ENCODE peak calls at places on chromosomes 2 and 18, in four cellular contexts. One of them, this sample, is unnamed. For H3K36me3 and H3K4me1, the result is how much of the 10 kb centered on the place peaks cover.

GRCh38 chr2:202426751-202427150 is 50.6 kb downstream of the BMPR2 start:
- DNase-seq in mammary epithelial cell: no peak
- DNase-seq in ovary: no peak
- DNase-seq in IMR-90: no peak
- DNase-seq in this sample: no peak

GRCh38 chr2:171595896-171596295 is 73.6 kb downstream of the CYBRD1 start:
- DNase-seq in ovary: no peak
- DNase-seq in IMR-90: peak
- DNase-seq in mammary epithelial cell: peak
- DNase-seq in this sample: peak

GRCh38 chr2:100275200-100275589 is 47.1 kb downstream of the LONRF2 start:
- DNase-seq in mammary epithelial cell: no peak
- DNase-seq in ovary: peak
- DNase-seq in IMR-90: no peak
- DNase-seq in this sample: no peak

GRCh38 chr2:124609667-124610066 is 584.6 kb downstream of the CNTNAP5 start:
- DNase-seq in IMR-90: no peak
- DNase-seq in mammary epithelial cell: no peak
- DNase-seq in ovary: no peak
- DNase-seq in this sample: no peak

GRCh38 chr2:106970471-106971261 is 84.7 kb upstream of the ST6GAL2 start:
- DNase-seq in ovary: no peak
- DNase-seq in mammary epithelial cell: no peak
- DNase-seq in IMR-90: peak
- DNase-seq in this sample: peak

GRCh38 chr2:230665263-230665691 is 47.4 kb upstream of the CAB39 start:
- DNase-seq in ovary: no peak
- DNase-seq in IMR-90: no peak
- DNase-seq in mammary epithelial cell: no peak
- DNase-seq in this sample: no peak

GRCh38 chr2:135850811-135851668 is 14.1 kb upstream of the LCT start:
- DNase-seq in mammary epithelial cell: no peak
- DNase-seq in ovary: no peak
- DNase-seq in IMR-90: peak
- DNase-seq in this sample: peak

GRCh38 chr2:203705184-203705583 is 1.3 kb upstream of the CD28 start:
- DNase-seq in mammary epithelial cell: no peak
- DNase-seq in IMR-90: no peak
- DNase-seq in ovary: no peak
- DNase-seq in this sample: no peak

GRCh38 chr18:3508576-3509559 is 58.9 kb downstream of the TGIF1 start:
- DNase-seq in IMR-90: no peak
- DNase-seq in mammary epithelial cell: no peak
- DNase-seq in ovary: no peak
- DNase-seq in this sample: no peak

GRCh38 chr2:147416099-147416498 is 428.7 kb upstream of the ACVR2A start:
- DNase-seq in IMR-90: no peak
- DNase-seq in mammary epithelial cell: peak
- DNase-seq in ovary: no peak
- DNase-seq in this sample: no peak

GRCh38 chr2:148955798-148956197 is 80.8 kb downstream of the KIF5C start:
- DNase-seq in ovary: no peak
- DNase-seq in mammary epithelial cell: peak
- DNase-seq in IMR-90: no peak
- DNase-seq in this sample: no peak

GRCh38 chr2:115160523-115161521 is 718.4 kb downstream of the DPP10 start:
- DNase-seq in ovary: no peak
- DNase-seq in mammary epithelial cell: no peak
- DNase-seq in IMR-90: no peak
- DNase-seq in this sample: no peak

GRCh38 chr18:2932247-2933181 is 80.4 kb downstream of the LPIN2 start:
- DNase-seq in IMR-90: peak
- DNase-seq in ovary: peak
- DNase-seq in mammary epithelial cell: peak
- DNase-seq in this sample: peak

GRCh38 chr18:78871631-78872030 is 108.0 kb upstream of the SALL3 start:
- DNase-seq in IMR-90: no peak
- DNase-seq in mammary epithelial cell: no peak
- DNase-seq in ovary: no peak
- DNase-seq in this sample: no peak

GRCh38 chr2:238108423-238109201 is 8.5 kb downstream of the ESPNL start:
- DNase-seq in IMR-90: no peak
- DNase-seq in mammary epithelial cell: no peak
- DNase-seq in ovary: peak
- DNase-seq in this sample: no peak

GRCh38 chr18:10924290-10924689 is 225.1 kb downstream of the PIEZO2 start:
- DNase-seq in mammary epithelial cell: no peak
- DNase-seq in ovary: no peak
- DNase-seq in IMR-90: no peak
- DNase-seq in this sample: no peak

GRCh38 chr2:57343391-57344006 is 703.1 kb upstream of the VRK2 start:
- DNase-seq in mammary epithelial cell: peak
- DNase-seq in IMR-90: no peak
- DNase-seq in ovary: no peak
- DNase-seq in this sample: no peak

GRCh38 chr18:69854455-69854854 is 93.2 kb downstream of the CD226 start:
- DNase-seq in IMR-90: no peak
- DNase-seq in mammary epithelial cell: no peak
- DNase-seq in ovary: no peak
- DNase-seq in this sample: no peak

GRCh38 chr18:44969214-44969842 is 288.6 kb downstream of the SETBP1 start:
- DNase-seq in ovary: no peak
- DNase-seq in IMR-90: no peak
- DNase-seq in mammary epithelial cell: no peak
- DNase-seq in this sample: peak

GRCh38 chr2:102114290-102114721 is 28.2 kb upstream of the IL1R1 start:
- DNase-seq in mammary epithelial cell: peak
- DNase-seq in IMR-90: peak
- DNase-seq in ovary: no peak
- DNase-seq in this sample: peak

GRCh38 chr2:10839813-10840212 is 27.2 kb upstream of the PDIA6 start:
- DNase-seq in mammary epithelial cell: no peak
- DNase-seq in IMR-90: peak
- DNase-seq in ovary: no peak
- DNase-seq in this sample: peak

GRCh38 chr2:159908623-159909022 is 110.6 kb upstream of the CD302 start:
- DNase-seq in mammary epithelial cell: no peak
- DNase-seq in IMR-90: no peak
- DNase-seq in ovary: no peak
- DNase-seq in this sample: no peak

GRCh38 chr2:177604291-177605065 is 211.9 kb downstream of the AGPS start:
- DNase-seq in ovary: peak
- DNase-seq in mammary epithelial cell: peak
- DNase-seq in IMR-90: peak
- DNase-seq in this sample: peak

GRCh38 chr18:13280066-13280795 is 61.7 kb downstream of the LDLRAD4 start:
- DNase-seq in IMR-90: no peak
- DNase-seq in mammary epithelial cell: no peak
- DNase-seq in ovary: no peak
- DNase-seq in this sample: no peak

GRCh38 chr18:74722237-74722636 is 124.6 kb downstream of the ZNF407 start:
- DNase-seq in mammary epithelial cell: peak
- DNase-seq in IMR-90: peak
- DNase-seq in ovary: no peak
- DNase-seq in this sample: peak

GRCh38 chr18:74524097-74524496 is 10.2 kb upstream of the CNDP1 start:
- DNase-seq in mammary epithelial cell: no peak
- DNase-seq in IMR-90: peak
- DNase-seq in ovary: no peak
- DNase-seq in this sample: no peak

GRCh38 chr2:173193925-173194324 is 118.3 kb downstream of the MAP3K20 start:
- DNase-seq in IMR-90: peak
- DNase-seq in ovary: no peak
- DNase-seq in mammary epithelial cell: peak
- DNase-seq in this sample: peak

GRCh38 chr2:200616193-200616592 is 30.4 kb downstream of the AOX1 start:
- DNase-seq in IMR-90: no peak
- DNase-seq in mammary epithelial cell: no peak
- DNase-seq in ovary: peak
- DNase-seq in this sample: no peak

GRCh38 chr18:70991577-70991976 is 702.7 kb downstream of the SOCS6 start:
- DNase-seq in IMR-90: peak
- DNase-seq in mammary epithelial cell: no peak
- DNase-seq in ovary: no peak
- DNase-seq in this sample: no peak

GRCh38 chr2:219272351-219272750 is 6.8 kb upstream of the DNAJB2 start:
- DNase-seq in mammary epithelial cell: no peak
- DNase-seq in ovary: no peak
- DNase-seq in IMR-90: no peak
- DNase-seq in this sample: no peak

GRCh38 chr2:100999995-101000394 is 2.1 kb upstream of the RPL31 start:
- DNase-seq in IMR-90: no peak
- DNase-seq in ovary: no peak
- DNase-seq in mammary epithelial cell: no peak
- DNase-seq in this sample: no peak

GRCh38 chr2:237256845-237257244 is 157.1 kb downstream of the COL6A3 start:
- DNase-seq in IMR-90: peak
- DNase-seq in mammary epithelial cell: no peak
- DNase-seq in ovary: peak
- DNase-seq in this sample: peak

GRCh38 chr2:67600946-67601345 is 203.8 kb downstream of the ETAA1 start:
- DNase-seq in mammary epithelial cell: peak
- DNase-seq in IMR-90: peak
- DNase-seq in ovary: no peak
- DNase-seq in this sample: peak

GRCh38 chr2:4780679-4781078 is 911.5 kb upstream of the SOX11 start:
- DNase-seq in ovary: no peak
- DNase-seq in mammary epithelial cell: peak
- DNase-seq in IMR-90: no peak
- DNase-seq in this sample: no peak

GRCh38 chr18:13813271-13813849 is 10.6 kb upstream of the MC5R start:
- DNase-seq in ovary: peak
- DNase-seq in mammary epithelial cell: peak
- DNase-seq in IMR-90: peak
- DNase-seq in this sample: peak

GRCh38 chr2:205465791-205466190 is 216.5 kb upstream of the NRP2 start:
- DNase-seq in ovary: no peak
- DNase-seq in mammary epithelial cell: no peak
- DNase-seq in IMR-90: no peak
- DNase-seq in this sample: no peak

GRCh38 chr2:175605599-175605988 is 396.5 kb downstream of the LNPK start:
- DNase-seq in ovary: no peak
- DNase-seq in mammary epithelial cell: no peak
- DNase-seq in IMR-90: no peak
- DNase-seq in this sample: no peak

GRCh38 chr18:38459086-38459485 is 893.5 kb upstream of the CELF4 start:
- DNase-seq in IMR-90: no peak
- DNase-seq in mammary epithelial cell: no peak
- DNase-seq in ovary: no peak
- DNase-seq in this sample: no peak

GRCh38 chr2:190503088-190503487 is 31.4 kb downstream of the NEMP2 start:
- DNase-seq in mammary epithelial cell: no peak
- DNase-seq in IMR-90: no peak
- DNase-seq in ovary: no peak
- DNase-seq in this sample: no peak

GRCh38 chr2:190506666-190507065 is 27.9 kb downstream of the NEMP2 start:
- DNase-seq in mammary epithelial cell: peak
- DNase-seq in IMR-90: no peak
- DNase-seq in ovary: no peak
- DNase-seq in this sample: no peak

GRCh38 chr2:190504912-190505311 is 29.6 kb downstream of the NEMP2 start:
- DNase-seq in mammary epithelial cell: no peak
- DNase-seq in ovary: no peak
- DNase-seq in IMR-90: no peak
- DNase-seq in this sample: no peak

GRCh38 chr2:190507135-190507534 is 27.4 kb downstream of the NEMP2 start:
- DNase-seq in IMR-90: no peak
- DNase-seq in ovary: peak
- DNase-seq in mammary epithelial cell: no peak
- DNase-seq in this sample: no peak

DNA sequence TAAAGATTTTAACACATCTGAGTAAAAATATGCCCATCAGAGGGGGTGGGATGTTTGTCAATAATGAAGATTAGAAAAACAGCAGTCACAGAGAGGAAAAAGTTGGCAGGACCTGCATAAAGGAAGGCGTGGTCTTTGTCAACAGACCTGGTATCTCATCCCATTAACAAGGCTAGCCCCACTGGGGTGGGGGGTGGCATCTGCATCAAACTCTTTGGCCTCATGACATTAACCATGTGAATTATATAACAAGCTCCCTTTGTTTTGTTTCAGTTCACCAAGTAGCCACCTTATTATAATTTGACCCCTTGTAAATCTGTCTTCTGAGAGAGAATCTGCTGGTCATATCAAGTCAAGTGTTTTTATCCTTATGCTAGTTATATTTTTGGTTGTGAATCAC is 28.8 kb downstream of the NEMP2 start:
- DNase-seq in ovary: no peak
- DNase-seq in IMR-90: no peak
- DNase-seq in mammary epithelial cell: no peak
- DNase-seq in this sample: no peak
- H3K36me3 ChIP-seq in ovary: under half
- H3K36me3 ChIP-seq in IMR-90: under half
- H3K36me3 ChIP-seq in mammary epithelial cell: under half
- H3K36me3 ChIP-seq in this sample: under half

GRCh38 chr2:196354186-196354585 is 182.8 kb upstream of the STK17B start:
- DNase-seq in ovary: no peak
- DNase-seq in mammary epithelial cell: no peak
- DNase-seq in IMR-90: no peak
- DNase-seq in this sample: no peak

GRCh38 chr2:196353717-196354116 is 182.3 kb upstream of the STK17B start:
- DNase-seq in ovary: no peak
- DNase-seq in IMR-90: no peak
- DNase-seq in mammary epithelial cell: no peak
- DNase-seq in this sample: no peak

GRCh38 chr2:196360650-196361049 is 189.3 kb upstream of the STK17B start:
- DNase-seq in IMR-90: no peak
- DNase-seq in ovary: no peak
- DNase-seq in mammary epithelial cell: no peak
- DNase-seq in this sample: no peak

DNA sequence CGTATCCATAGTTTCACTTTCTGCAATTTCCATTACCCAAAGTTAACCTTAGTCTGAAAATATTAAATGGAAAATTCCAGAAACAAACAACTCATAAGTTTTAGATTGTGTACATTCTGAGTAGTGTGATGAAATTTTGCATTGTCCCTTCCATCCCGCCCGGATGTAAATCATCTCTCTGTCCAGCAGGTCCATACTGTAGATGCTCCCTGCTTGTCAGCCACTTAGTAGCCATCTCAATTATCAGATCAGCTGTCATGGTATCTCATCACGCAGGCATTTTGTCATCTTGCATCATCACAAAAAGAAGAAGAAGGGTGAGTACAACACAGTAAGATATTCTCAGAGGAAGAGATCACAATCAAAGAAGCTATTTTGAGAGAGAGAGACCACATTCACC is 185.0 kb upstream of the STK17B start:
- DNase-seq in ovary: no peak
- DNase-seq in mammary epithelial cell: no peak
- DNase-seq in IMR-90: no peak
- DNase-seq in this sample: no peak
- H3K4me3 ChIP-seq in ovary: no peak
- H3K4me3 ChIP-seq in mammary epithelial cell: no peak
- H3K4me3 ChIP-seq in IMR-90: no peak
- H3K4me3 ChIP-seq in this sample: no peak

GRCh38 chr2:240438810-240439697 is 3.6 kb downstream of the GPC1 start:
- DNase-seq in ovary: peak
- DNase-seq in mammary epithelial cell: peak
- DNase-seq in IMR-90: no peak
- DNase-seq in this sample: no peak
- H3K4me1 ChIP-seq in ovary: under half
- H3K4me1 ChIP-seq in mammary epithelial cell: half or more
- H3K4me1 ChIP-seq in IMR-90: under half
- H3K4me1 ChIP-seq in this sample: under half

GRCh38 chr2:19989342-19989680 is 594 bp downstream of the WDR35 start:
- DNase-seq in IMR-90: no peak
- DNase-seq in mammary epithelial cell: no peak
- DNase-seq in ovary: no peak
- DNase-seq in this sample: no peak
- H3K36me3 ChIP-seq in IMR-90: under half
- H3K36me3 ChIP-seq in mammary epithelial cell: under half
- H3K36me3 ChIP-seq in ovary: under half
- H3K36me3 ChIP-seq in this sample: under half

This sample was measured in adipocyte.